ENCODE peak calls at places on chromosomes 4 and X, in four cellular contexts. I is H1, M is HepG2, K is K562. A is an unnamed sample.

GRCh38 chr4:145177906-145178538 is 2.4 kb downstream of the OTUD4 start:
- DNase-seq in K (no peak), M (peak), I (no peak), A (peak)

GRCh38 chr4:119046263-119046662 is 89.4 kb upstream of the MYOZ2 start:
- DNase-seq in M (no peak), K (no peak), I (no peak), A (peak)

GRCh38 chr4:152512483-152512882 is 23.4 kb downstream of the FBXW7 start:
- DNase-seq in I (no peak), M (no peak), K (no peak), A (peak)

GRCh38 chr4:26570596-26570995 is 13.3 kb upstream of the TBC1D19 start:
- DNase-seq in I (no peak), K (no peak), M (no peak), A (no peak)

GRCh38 chr4:68367835-68368234 is 17.9 kb upstream of the YTHDC1 start:
- DNase-seq in K (no peak), I (no peak), M (no peak), A (no peak)

GRCh38 chr4:83552924-83553323 is 17.0 kb downstream of the GPAT3 start:
- DNase-seq in M (no peak), I (no peak), K (peak), A (peak)

GRCh38 chrX:9902651-9903050 is 64.5 kb upstream of the CLDN34 start:
- DNase-seq in I (no peak), M (no peak), K (no peak), A (no peak)

GRCh38 chrX:112043997-112044396 is 38.6 kb downstream of the TRPC5 start:
- DNase-seq in K (no peak), I (no peak), M (no peak), A (no peak)

GRCh38 chr4:2331519-2332200 is 69.8 kb upstream of the MXD4 start:
- DNase-seq in I (no peak), K (no peak), M (no peak), A (no peak)

GRCh38 chr4:60403986-60404385 is 796.1 kb upstream of the ADGRL3 start:
- DNase-seq in M (no peak), K (no peak), I (no peak), A (no peak)

GRCh38 chr4:2291705-2292651 is 30.1 kb upstream of the MXD4 start:
- DNase-seq in M (no peak), I (peak), K (no peak), A (no peak)

GRCh38 chr4:154361450-154361849 is 130.1 kb downstream of the DCHS2 start:
- DNase-seq in I (no peak), K (no peak), M (no peak), A (no peak)

GRCh38 chr4:140497776-140498636 is at the start of gene MGAT4D:
- DNase-seq in M (no peak), I (peak), K (no peak), A (no peak)

GRCh38 chrX:7286461-7286860 is 138.5 kb upstream of the PUDP start:
- DNase-seq in M (no peak), I (no peak), K (no peak), A (no peak)

GRCh38 chr4:121484633-121485032 is 103.8 kb upstream of the QRFPR start:
- DNase-seq in K (peak), M (peak), I (no peak), A (peak)

GRCh38 chrX:130020661-130021324 is 38.4 kb downstream of the BCORL1 start:
- DNase-seq in M (no peak), I (no peak), K (no peak), A (no peak)

GRCh38 chr4:14667624-14668295 is 334.5 kb upstream of the CPEB2 start:
- DNase-seq in M (no peak), I (no peak), K (no peak), A (no peak)

GRCh38 chr4:152385551-152385950 is 150.3 kb downstream of the FBXW7 start:
- DNase-seq in K (no peak), M (no peak), I (no peak), A (peak)

GRCh38 chrX:153450114-153450948 is 4.5 kb upstream of the TREX2 start:
- DNase-seq in I (no peak), K (no peak), M (no peak), A (no peak)

GRCh38 chr4:1753692-1754311 is 32.5 kb downstream of the TACC3 start:
- DNase-seq in M (peak), I (no peak), K (no peak), A (no peak)

GRCh38 chr4:7403001-7403400 is 31.7 kb downstream of the PSAPL1 start:
- DNase-seq in I (no peak), M (no peak), K (no peak), A (no peak)

GRCh38 chr4:56674984-56675383 is 6.1 kb downstream of the HOPX start:
- DNase-seq in M (no peak), I (no peak), K (no peak), A (peak)

GRCh38 chrX:46381630-46382029 is 163.6 kb downstream of the ZNF674 start:
- DNase-seq in M (peak), I (peak), K (peak), A (peak)

GRCh38 chr4:136383126-136383525 is 1149.2 kb downstream of the PCDH18 start:
- DNase-seq in K (no peak), I (no peak), M (no peak), A (no peak)

GRCh38 chr4:159829184-159829583 is 726.3 kb downstream of the RAPGEF2 start:
- DNase-seq in I (no peak), K (no peak), M (no peak), A (no peak)

GRCh38 chr4:109432676-109433075 is 939 bp upstream of the SEC24B start:
- DNase-seq in K (no peak), M (no peak), I (no peak), A (peak)

DNA sequence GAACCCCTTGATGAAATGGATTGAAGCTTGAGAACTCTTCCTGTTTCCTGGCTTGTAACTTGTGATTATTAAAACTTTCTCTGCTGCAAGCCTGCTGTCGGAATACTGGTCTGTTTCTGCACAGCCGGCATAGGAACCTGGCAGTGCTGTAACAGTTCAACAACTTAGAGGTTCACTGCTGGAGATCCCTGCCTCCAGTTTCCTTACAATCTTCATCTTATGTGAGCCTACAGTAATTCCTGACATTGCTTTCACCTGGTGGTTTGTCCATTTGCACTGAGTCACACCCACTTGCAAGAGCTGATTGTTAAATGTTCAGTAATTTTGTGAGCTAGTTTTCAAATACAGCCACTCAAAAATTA is 1.3 kb upstream of the SEPSECS start:
- DNase-seq in I (no peak), M (no peak), K (peak), A (no peak)
- TF ChIP-seq JUN in I (no peak), M (no peak), K (no peak), A (no peak)

GRCh38 chr4:41748788-41749445 is 392 bp upstream of the PHOX2B start:
- DNase-seq in K (no peak), M (no peak), I (peak), A (no peak)
- TF ChIP-seq EZH2 in K (no peak), M (no peak), I (no peak), A (no peak)

GRCh38 chrX:150936556-150936955 is 38.1 kb upstream of the CD99L2 start:
- DNase-seq in M (no peak), I (no peak), K (no peak), A (no peak)

GRCh38 chrX:150933945-150934350 is 35.5 kb upstream of the CD99L2 start:
- DNase-seq in I (no peak), K (no peak), M (no peak), A (no peak)

GRCh38 chrX:150935466-150935865 is 37.0 kb upstream of the CD99L2 start:
- DNase-seq in M (no peak), K (no peak), I (no peak), A (no peak)

GRCh38 chrX:150929058-150929457 is 30.6 kb upstream of the CD99L2 start:
- DNase-seq in I (no peak), M (no peak), K (no peak), A (no peak)

GRCh38 chrX:150934453-150934852 is 36.0 kb upstream of the CD99L2 start:
- DNase-seq in K (no peak), M (no peak), I (no peak), A (no peak)
- H3K27ac ChIP-seq in K (no peak), M (no peak), I (no peak), A (no peak)

GRCh38 chrX:76550016-76550415 is 122.5 kb downstream of the MAGEE1 start:
- DNase-seq in M (no peak), K (no peak), I (no peak), A (no peak)

GRCh38 chrX:76555269-76555668 is 127.8 kb downstream of the MAGEE1 start:
- DNase-seq in M (no peak), I (no peak), K (no peak), A (no peak)

DNA sequence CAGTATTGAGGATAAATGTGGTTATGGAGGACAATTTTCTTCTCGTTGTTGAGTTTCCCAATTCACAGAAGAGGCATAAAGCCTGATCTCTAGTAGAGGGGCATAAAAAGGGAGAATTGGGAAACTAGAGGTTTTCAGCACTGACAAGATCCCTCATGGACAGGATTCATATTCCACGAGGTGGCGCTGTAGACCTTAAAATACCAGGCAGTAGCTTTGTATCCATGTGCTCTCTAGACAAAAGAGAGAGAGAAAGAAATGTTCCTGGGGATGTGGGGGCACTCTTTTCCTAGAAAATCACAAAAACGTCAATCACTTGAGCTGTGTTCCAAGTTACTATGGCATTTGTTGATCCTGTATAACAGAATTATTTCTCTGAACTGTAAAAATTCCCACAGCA is 128.3 kb downstream of the MAGEE1 start:
- DNase-seq in I (peak), M (peak), K (peak), A (peak)
- TF ChIP-seq JUN in I (no peak), M (no peak), K (no peak), A (no peak)

GRCh38 chr4:13441506-13441905 is 42.6 kb downstream of the RAB28 start:
- DNase-seq in I (no peak), K (no peak), M (no peak), A (no peak)

GRCh38 chr4:13445841-13446790 is 38.0 kb downstream of the RAB28 start:
- DNase-seq in M (no peak), K (no peak), I (peak), A (no peak)
- TF ChIP-seq EZH2 in M (no peak), K (no peak), I (no peak), A (no peak)

GRCh38 chr4:168502886-168503285 is 6.0 kb downstream of the PALLD start:
- DNase-seq in I (no peak), K (no peak), M (no peak), A (no peak)
- H3K27ac ChIP-seq in I (no peak), K (no peak), M (no peak), A (no peak)

DNA sequence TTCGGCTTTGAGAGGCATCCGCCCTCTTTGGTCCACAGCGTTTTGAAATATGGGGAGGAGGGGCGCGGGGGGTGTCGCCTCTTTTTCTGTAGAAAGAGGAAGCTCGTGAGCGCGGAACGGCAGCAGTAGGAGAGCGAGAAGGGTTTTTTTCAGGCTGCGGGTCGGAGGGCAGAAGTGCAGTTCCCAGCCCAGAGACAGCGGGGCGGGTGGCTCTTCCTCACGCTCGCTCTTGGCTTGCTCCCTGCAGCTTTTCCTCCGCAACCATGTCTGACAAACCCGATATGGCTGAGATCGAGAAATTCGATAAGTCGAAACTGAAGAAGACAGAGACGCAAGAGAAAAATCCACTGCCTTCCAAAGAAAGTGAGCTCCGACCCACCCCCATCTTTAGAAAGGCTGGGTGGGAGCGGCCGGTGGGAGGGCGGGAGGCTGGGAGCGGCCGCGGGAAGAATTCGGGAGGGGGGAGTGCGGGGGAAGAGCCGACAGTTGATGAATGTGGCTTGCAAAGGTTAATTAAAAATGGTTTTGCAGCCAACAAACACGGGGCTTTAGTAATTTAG is 1.2 kb downstream of the TMSB4X start:
- DNase-seq in K (peak), I (no peak), M (no peak), A (no peak)
- TF ChIP-seq JUN in K (no peak), I (no peak), M (no peak), A (no peak)

DNA sequence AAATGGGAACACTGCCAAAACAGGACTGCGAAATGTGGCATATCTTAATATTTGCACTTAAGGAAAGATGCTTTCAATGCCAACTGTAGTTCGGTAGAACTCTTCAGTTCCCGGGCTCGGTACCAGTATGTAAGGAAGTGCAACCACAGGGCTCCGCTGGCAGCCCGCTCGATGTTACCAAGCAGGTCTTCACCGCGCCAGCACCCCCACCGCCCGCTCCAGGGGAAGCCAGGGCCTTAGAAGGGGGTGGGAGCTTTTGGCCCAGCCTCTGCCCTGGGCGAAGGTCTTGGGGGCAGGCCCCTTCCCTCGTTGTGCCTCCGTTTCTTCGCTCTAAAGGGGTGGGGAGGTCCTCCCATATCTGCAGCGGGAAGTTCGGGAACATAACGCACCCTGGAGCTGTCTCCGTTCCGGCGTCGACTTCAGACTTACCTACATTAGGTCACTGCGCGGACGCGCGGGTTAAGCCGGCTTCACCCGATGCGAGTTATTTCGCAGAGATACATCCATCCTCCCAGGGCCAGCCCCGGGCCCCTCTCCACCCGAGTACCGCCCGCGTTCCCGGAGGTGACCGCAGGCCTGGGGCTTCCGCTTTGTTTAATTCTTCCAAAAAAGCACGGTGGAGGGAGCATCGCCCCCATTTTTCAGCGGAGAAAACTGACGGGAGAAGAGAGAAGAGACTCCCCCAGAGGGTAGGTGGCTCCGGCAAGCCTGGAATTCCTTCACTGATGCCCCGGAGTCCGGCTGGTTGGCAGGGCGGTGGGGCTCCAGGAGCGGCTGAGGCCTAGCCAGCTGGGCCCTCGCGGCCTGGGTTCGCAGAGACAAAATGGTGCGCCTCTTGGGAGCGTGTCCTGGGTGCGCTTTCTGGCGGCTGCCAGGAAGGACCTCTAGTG is 1.0 kb upstream of the HMX1 start:
- DNase-seq in M (no peak), I (peak), K (no peak), A (no peak)
- TF ChIP-seq EZH2 in M (peak), I (peak), K (no peak), A (peak)